ENCODE peak calls at places on chromosomes 1 and 21, in six cellular contexts. X, T, I, R, B and M are unnamed samples.

GRCh38 chr1:180720753-180721152 is 88.9 kb downstream of the XPR1 start:
- DNase-seq in X (no peak), T (no peak), I (no peak), R (no peak), B (no peak), M (no peak)

GRCh38 chr1:212938846-212939245 is 11.5 kb upstream of the VASH2 start:
- DNase-seq in X (no peak), T (no peak), I (no peak), R (no peak), B (no peak), M (no peak)

GRCh38 chr21:25457411-25457810 is 149.9 kb downstream of the MRPL39 start:
- DNase-seq in X (no peak), T (no peak), I (no peak), R (peak; percentile 46), B (peak; percentile 64), M (peak; percentile 72)

GRCh38 chr1:26288311-26288941 is 8.5 kb downstream of the SH3BGRL3 start:
- DNase-seq in X (no peak), T (no peak), I (no peak), R (peak; percentile 42), B (no peak), M (peak; percentile 35)

GRCh38 chr1:32873484-32873883 is 2.8 kb upstream of the FNDC5 start:
- DNase-seq in X (no peak), T (no peak), I (no peak), R (no peak), B (no peak), M (no peak)

GRCh38 chr1:67850611-67851075 is 17.4 kb upstream of the GNG12 start:
- DNase-seq in X (no peak), T (no peak), I (no peak), R (no peak), B (peak; percentile 90), M (no peak)

GRCh38 chr1:98737835-98738234 is 76.3 kb downstream of the SNX7 start:
- DNase-seq in X (no peak), T (no peak), I (no peak), R (no peak), B (no peak), M (no peak)

GRCh38 chr1:162305969-162306368 is 70.7 kb downstream of the SPATA46 start:
- DNase-seq in X (no peak), T (no peak), I (no peak), R (no peak), B (peak; percentile 36), M (no peak)

GRCh38 chr1:2163205-2163604 is 31.4 kb downstream of the FAAP20 start:
- DNase-seq in X (no peak), T (no peak), I (no peak), R (no peak), B (no peak), M (no peak)

GRCh38 chr1:231857609-231858008 is 231.0 kb downstream of the DISC1 start:
- DNase-seq in X (no peak), T (no peak), I (no peak), R (no peak), B (no peak), M (no peak)

GRCh38 chr1:237007147-237007881 is 3.1 kb upstream of the MT1HL1 start:
- DNase-seq in X (no peak), T (no peak), I (no peak), R (no peak), B (no peak), M (no peak)